ENCODE peak calls at places on chromosomes 1 and 21, in eight cellular contexts. One of them, this sample, is unnamed.

GRCh38 chr1:172779501-172779900 is 120.6 kb downstream of the FASLG start:
- DNase-seq in retinal pigment epithelial cell: no peak
- DNase-seq in AG08396: no peak
- DNase-seq in non-pigmented ciliary epithelial cell: no peak
- DNase-seq in GM20000: no peak
- DNase-seq in HCT116: no peak
- DNase-seq in lower lobe of right lung: no peak
- DNase-seq in iris pigment epithelial cell: no peak
- DNase-seq in this sample: no peak

GRCh38 chr1:3772715-3773571 is at the start of gene SMIM1:
- DNase-seq in lower lobe of right lung: peak
- DNase-seq in AG08396: no peak
- DNase-seq in GM20000: no peak
- DNase-seq in non-pigmented ciliary epithelial cell: no peak
- DNase-seq in HCT116: no peak
- DNase-seq in retinal pigment epithelial cell: no peak
- DNase-seq in iris pigment epithelial cell: no peak
- DNase-seq in this sample: no peak

GRCh38 chr1:22550021-22550420 is 13.3 kb upstream of the EPHA8 start:
- DNase-seq in lower lobe of right lung: no peak
- DNase-seq in AG08396: no peak
- DNase-seq in iris pigment epithelial cell: no peak
- DNase-seq in non-pigmented ciliary epithelial cell: no peak
- DNase-seq in retinal pigment epithelial cell: no peak
- DNase-seq in HCT116: no peak
- DNase-seq in GM20000: no peak
- DNase-seq in this sample: no peak

GRCh38 chr1:17014671-17015567 is 3.2 kb upstream of the ATP13A2 start:
- DNase-seq in non-pigmented ciliary epithelial cell: no peak
- DNase-seq in HCT116: no peak
- DNase-seq in GM20000: no peak
- DNase-seq in retinal pigment epithelial cell: no peak
- DNase-seq in iris pigment epithelial cell: no peak
- DNase-seq in lower lobe of right lung: peak
- DNase-seq in AG08396: peak
- DNase-seq in this sample: peak

GRCh38 chr1:13513885-13514546 is at the start of gene LRRC38:
- DNase-seq in retinal pigment epithelial cell: no peak
- DNase-seq in HCT116: no peak
- DNase-seq in GM20000: no peak
- DNase-seq in iris pigment epithelial cell: no peak
- DNase-seq in non-pigmented ciliary epithelial cell: no peak
- DNase-seq in lower lobe of right lung: no peak
- DNase-seq in AG08396: no peak
- DNase-seq in this sample: peak

GRCh38 chr1:197356723-197357533 is 88.9 kb downstream of the CRB1 start:
- DNase-seq in retinal pigment epithelial cell: peak
- DNase-seq in iris pigment epithelial cell: peak
- DNase-seq in HCT116: peak
- DNase-seq in AG08396: peak
- DNase-seq in lower lobe of right lung: no peak
- DNase-seq in non-pigmented ciliary epithelial cell: peak
- DNase-seq in GM20000: peak
- DNase-seq in this sample: no peak

GRCh38 chr1:227356582-227357228 is 38.4 kb upstream of the CDC42BPA start:
- DNase-seq in AG08396: no peak
- DNase-seq in HCT116: peak
- DNase-seq in lower lobe of right lung: no peak
- DNase-seq in GM20000: no peak
- DNase-seq in non-pigmented ciliary epithelial cell: no peak
- DNase-seq in retinal pigment epithelial cell: no peak
- DNase-seq in iris pigment epithelial cell: no peak
- DNase-seq in this sample: no peak

GRCh38 chr1:119101563-119101962 is 38.9 kb downstream of the WARS2 start:
- DNase-seq in AG08396: peak
- DNase-seq in HCT116: no peak
- DNase-seq in GM20000: no peak
- DNase-seq in non-pigmented ciliary epithelial cell: peak
- DNase-seq in retinal pigment epithelial cell: no peak
- DNase-seq in iris pigment epithelial cell: peak
- DNase-seq in lower lobe of right lung: no peak
- DNase-seq in this sample: no peak

GRCh38 chr1:94971491-94971924 is 44.6 kb upstream of the CNN3 start:
- DNase-seq in non-pigmented ciliary epithelial cell: no peak
- DNase-seq in HCT116: no peak
- DNase-seq in retinal pigment epithelial cell: peak
- DNase-seq in AG08396: peak
- DNase-seq in iris pigment epithelial cell: peak
- DNase-seq in GM20000: no peak
- DNase-seq in lower lobe of right lung: no peak
- DNase-seq in this sample: no peak

GRCh38 chr1:14095001-14095400 is 395.0 kb downstream of the PRDM2 start:
- DNase-seq in retinal pigment epithelial cell: no peak
- DNase-seq in non-pigmented ciliary epithelial cell: no peak
- DNase-seq in iris pigment epithelial cell: no peak
- DNase-seq in HCT116: peak
- DNase-seq in AG08396: no peak
- DNase-seq in GM20000: peak
- DNase-seq in lower lobe of right lung: no peak
- DNase-seq in this sample: no peak

GRCh38 chr1:202012544-202013478 is 2.4 kb downstream of the ELF3 start:
- DNase-seq in HCT116: no peak
- DNase-seq in iris pigment epithelial cell: no peak
- DNase-seq in non-pigmented ciliary epithelial cell: no peak
- DNase-seq in lower lobe of right lung: no peak
- DNase-seq in GM20000: no peak
- DNase-seq in retinal pigment epithelial cell: no peak
- DNase-seq in AG08396: no peak
- DNase-seq in this sample: no peak

GRCh38 chr1:226128487-226129075 is 58.0 kb downstream of the ACBD3 start:
- DNase-seq in HCT116: no peak
- DNase-seq in lower lobe of right lung: peak
- DNase-seq in non-pigmented ciliary epithelial cell: no peak
- DNase-seq in GM20000: no peak
- DNase-seq in iris pigment epithelial cell: no peak
- DNase-seq in AG08396: peak
- DNase-seq in retinal pigment epithelial cell: no peak
- DNase-seq in this sample: no peak

GRCh38 chr1:204084247-204084772 is 11.4 kb downstream of the SOX13 start:
- DNase-seq in lower lobe of right lung: peak
- DNase-seq in non-pigmented ciliary epithelial cell: no peak
- DNase-seq in GM20000: no peak
- DNase-seq in AG08396: no peak
- DNase-seq in iris pigment epithelial cell: no peak
- DNase-seq in HCT116: no peak
- DNase-seq in retinal pigment epithelial cell: no peak
- DNase-seq in this sample: peak

GRCh38 chr1:87963566-87963965 is 634.9 kb downstream of the LMO4 start:
- DNase-seq in retinal pigment epithelial cell: no peak
- DNase-seq in GM20000: no peak
- DNase-seq in lower lobe of right lung: no peak
- DNase-seq in non-pigmented ciliary epithelial cell: no peak
- DNase-seq in iris pigment epithelial cell: peak
- DNase-seq in AG08396: no peak
- DNase-seq in HCT116: no peak
- DNase-seq in this sample: no peak

GRCh38 chr1:27192039-27192529 is 37.2 kb upstream of the SLC9A1 start:
- DNase-seq in HCT116: peak
- DNase-seq in non-pigmented ciliary epithelial cell: no peak
- DNase-seq in lower lobe of right lung: no peak
- DNase-seq in AG08396: no peak
- DNase-seq in iris pigment epithelial cell: peak
- DNase-seq in retinal pigment epithelial cell: no peak
- DNase-seq in GM20000: no peak
- DNase-seq in this sample: no peak

GRCh38 chr1:179034720-179035119 is 9.0 kb downstream of the FAM20B start:
- DNase-seq in AG08396: peak
- DNase-seq in lower lobe of right lung: no peak
- DNase-seq in GM20000: peak
- DNase-seq in non-pigmented ciliary epithelial cell: peak
- DNase-seq in iris pigment epithelial cell: peak
- DNase-seq in HCT116: no peak
- DNase-seq in retinal pigment epithelial cell: no peak
- DNase-seq in this sample: no peak

GRCh38 chr1:221437924-221438323 is 304.0 kb downstream of the DUSP10 start:
- DNase-seq in lower lobe of right lung: no peak
- DNase-seq in HCT116: peak
- DNase-seq in non-pigmented ciliary epithelial cell: peak
- DNase-seq in GM20000: no peak
- DNase-seq in iris pigment epithelial cell: peak
- DNase-seq in retinal pigment epithelial cell: no peak
- DNase-seq in AG08396: no peak
- DNase-seq in this sample: no peak

GRCh38 chr1:1021860-1022259 is 1.9 kb downstream of the AGRN start:
- DNase-seq in non-pigmented ciliary epithelial cell: no peak
- DNase-seq in AG08396: no peak
- DNase-seq in iris pigment epithelial cell: peak
- DNase-seq in HCT116: no peak
- DNase-seq in retinal pigment epithelial cell: no peak
- DNase-seq in lower lobe of right lung: no peak
- DNase-seq in GM20000: no peak
- DNase-seq in this sample: no peak

GRCh38 chr21:39951183-39952101 is 84.2 kb downstream of the PCP4 start:
- DNase-seq in lower lobe of right lung: no peak
- DNase-seq in GM20000: no peak
- DNase-seq in HCT116: no peak
- DNase-seq in non-pigmented ciliary epithelial cell: no peak
- DNase-seq in retinal pigment epithelial cell: no peak
- DNase-seq in AG08396: no peak
- DNase-seq in iris pigment epithelial cell: no peak
- DNase-seq in this sample: no peak

GRCh38 chr1:71053146-71053545 is 5.5 kb upstream of the PTGER3 start:
- DNase-seq in HCT116: no peak
- DNase-seq in iris pigment epithelial cell: no peak
- DNase-seq in retinal pigment epithelial cell: no peak
- DNase-seq in lower lobe of right lung: no peak
- DNase-seq in GM20000: no peak
- DNase-seq in AG08396: no peak
- DNase-seq in non-pigmented ciliary epithelial cell: no peak
- DNase-seq in this sample: no peak

GRCh38 chr1:218642033-218642954 is 297.2 kb downstream of the TGFB2 start:
- DNase-seq in retinal pigment epithelial cell: no peak
- DNase-seq in HCT116: no peak
- DNase-seq in non-pigmented ciliary epithelial cell: no peak
- DNase-seq in AG08396: no peak
- DNase-seq in lower lobe of right lung: no peak
- DNase-seq in iris pigment epithelial cell: peak
- DNase-seq in GM20000: no peak
- DNase-seq in this sample: no peak

GRCh38 chr1:20724364-20725188 is 6.8 kb upstream of the KIF17 start:
- DNase-seq in retinal pigment epithelial cell: no peak
- DNase-seq in non-pigmented ciliary epithelial cell: no peak
- DNase-seq in GM20000: no peak
- DNase-seq in AG08396: no peak
- DNase-seq in HCT116: no peak
- DNase-seq in lower lobe of right lung: no peak
- DNase-seq in iris pigment epithelial cell: no peak
- DNase-seq in this sample: no peak

GRCh38 chr1:111571987-111572386 is 47.6 kb upstream of the RAP1A start:
- DNase-seq in iris pigment epithelial cell: peak
- DNase-seq in retinal pigment epithelial cell: no peak
- DNase-seq in HCT116: no peak
- DNase-seq in lower lobe of right lung: no peak
- DNase-seq in AG08396: peak
- DNase-seq in GM20000: no peak
- DNase-seq in non-pigmented ciliary epithelial cell: peak
- DNase-seq in this sample: no peak

GRCh38 chr1:62744594-62745577 is 39.0 kb upstream of the ATG4C start:
- DNase-seq in lower lobe of right lung: no peak
- DNase-seq in GM20000: no peak
- DNase-seq in HCT116: no peak
- DNase-seq in non-pigmented ciliary epithelial cell: no peak
- DNase-seq in iris pigment epithelial cell: no peak
- DNase-seq in retinal pigment epithelial cell: no peak
- DNase-seq in AG08396: no peak
- DNase-seq in this sample: no peak

GRCh38 chr21:44456915-44457736 is 1.8 kb downstream of the LRRC3 start:
- DNase-seq in retinal pigment epithelial cell: no peak
- DNase-seq in AG08396: no peak
- DNase-seq in iris pigment epithelial cell: no peak
- DNase-seq in non-pigmented ciliary epithelial cell: no peak
- DNase-seq in GM20000: no peak
- DNase-seq in lower lobe of right lung: peak
- DNase-seq in HCT116: no peak
- DNase-seq in this sample: peak

GRCh38 chr1:155062702-155063411 is 683 bp upstream of the EFNA4 start:
- DNase-seq in non-pigmented ciliary epithelial cell: no peak
- DNase-seq in AG08396: peak
- DNase-seq in GM20000: peak
- DNase-seq in lower lobe of right lung: peak
- DNase-seq in HCT116: no peak
- DNase-seq in iris pigment epithelial cell: peak
- DNase-seq in retinal pigment epithelial cell: no peak
- DNase-seq in this sample: no peak

GRCh38 chr1:218164111-218164929 is 120.8 kb upstream of the RRP15 start:
- DNase-seq in lower lobe of right lung: peak
- DNase-seq in iris pigment epithelial cell: peak
- DNase-seq in AG08396: peak
- DNase-seq in GM20000: peak
- DNase-seq in non-pigmented ciliary epithelial cell: peak
- DNase-seq in HCT116: no peak
- DNase-seq in retinal pigment epithelial cell: no peak
- DNase-seq in this sample: no peak

GRCh38 chr1:72006092-72006491 is 276.2 kb downstream of the NEGR1 start:
- DNase-seq in iris pigment epithelial cell: peak
- DNase-seq in GM20000: no peak
- DNase-seq in retinal pigment epithelial cell: peak
- DNase-seq in AG08396: no peak
- DNase-seq in non-pigmented ciliary epithelial cell: peak
- DNase-seq in lower lobe of right lung: no peak
- DNase-seq in HCT116: no peak
- DNase-seq in this sample: no peak

GRCh38 chr1:221117548-221117951 is 238.3 kb downstream of the HLX start:
- DNase-seq in AG08396: peak
- DNase-seq in iris pigment epithelial cell: peak
- DNase-seq in GM20000: no peak
- DNase-seq in HCT116: no peak
- DNase-seq in non-pigmented ciliary epithelial cell: peak
- DNase-seq in lower lobe of right lung: no peak
- DNase-seq in retinal pigment epithelial cell: peak
- DNase-seq in this sample: peak

GRCh38 chr1:162185299-162185698 is 115.8 kb downstream of the NOS1AP start:
- DNase-seq in retinal pigment epithelial cell: no peak
- DNase-seq in HCT116: no peak
- DNase-seq in AG08396: no peak
- DNase-seq in GM20000: no peak
- DNase-seq in lower lobe of right lung: no peak
- DNase-seq in non-pigmented ciliary epithelial cell: peak
- DNase-seq in iris pigment epithelial cell: peak
- DNase-seq in this sample: no peak

GRCh38 chr21:21165063-21165645 is 166.9 kb downstream of the NCAM2 start:
- DNase-seq in iris pigment epithelial cell: peak
- DNase-seq in HCT116: no peak
- DNase-seq in lower lobe of right lung: no peak
- DNase-seq in GM20000: no peak
- DNase-seq in non-pigmented ciliary epithelial cell: peak
- DNase-seq in AG08396: peak
- DNase-seq in retinal pigment epithelial cell: peak
- DNase-seq in this sample: no peak

GRCh38 chr21:39055167-39055767 is 128.0 kb downstream of the PSMG1 start:
- DNase-seq in HCT116: no peak
- DNase-seq in lower lobe of right lung: no peak
- DNase-seq in iris pigment epithelial cell: no peak
- DNase-seq in non-pigmented ciliary epithelial cell: no peak
- DNase-seq in GM20000: no peak
- DNase-seq in AG08396: no peak
- DNase-seq in retinal pigment epithelial cell: no peak
- DNase-seq in this sample: no peak

GRCh38 chr1:85135456-85135798 is 65.4 kb downstream of the SYDE2 start:
- DNase-seq in iris pigment epithelial cell: no peak
- DNase-seq in HCT116: no peak
- DNase-seq in non-pigmented ciliary epithelial cell: no peak
- DNase-seq in lower lobe of right lung: no peak
- DNase-seq in retinal pigment epithelial cell: no peak
- DNase-seq in AG08396: no peak
- DNase-seq in GM20000: no peak
- DNase-seq in this sample: no peak

GRCh38 chr1:29924017-29924431 is 687.7 kb downstream of the PTPRU start:
- DNase-seq in lower lobe of right lung: no peak
- DNase-seq in non-pigmented ciliary epithelial cell: no peak
- DNase-seq in iris pigment epithelial cell: no peak
- DNase-seq in retinal pigment epithelial cell: no peak
- DNase-seq in HCT116: no peak
- DNase-seq in AG08396: no peak
- DNase-seq in GM20000: no peak
- DNase-seq in this sample: no peak

This sample was measured in left lung.